ENCODE peak calls at places on chromosomes 4 and X, in eight cellular contexts. One of them, this sample, is unnamed.

GRCh38 chr4:172142331-172142738 is 329.1 kb downstream of the GALNTL6 start:
- DNase-seq in upper lobe of right lung: no peak
- DNase-seq in stomach: no peak
- DNase-seq in tibial artery: no peak
- DNase-seq in CD8-positive, alpha-beta T cell: no peak
- DNase-seq in testis: no peak
- DNase-seq in hepatocyte: no peak
- DNase-seq in heart right ventricle: no peak
- DNase-seq in this sample: no peak

GRCh38 chr4:81839347-81840042 is 367.8 kb upstream of the RASGEF1B start:
- DNase-seq in upper lobe of right lung: no peak
- DNase-seq in stomach: no peak
- DNase-seq in tibial artery: no peak
- DNase-seq in CD8-positive, alpha-beta T cell: no peak
- DNase-seq in testis: no peak
- DNase-seq in hepatocyte: no peak
- DNase-seq in heart right ventricle: no peak
- DNase-seq in this sample: no peak

GRCh38 chr4:172601195-172601594 is 567.4 kb upstream of the GALNT7 start:
- DNase-seq in upper lobe of right lung: no peak
- DNase-seq in stomach: no peak
- DNase-seq in tibial artery: no peak
- DNase-seq in CD8-positive, alpha-beta T cell: no peak
- DNase-seq in testis: no peak
- DNase-seq in hepatocyte: no peak
- DNase-seq in heart right ventricle: no peak
- DNase-seq in this sample: no peak

GRCh38 chr4:23815351-23815750 is 74.5 kb downstream of the PPARGC1A start:
- DNase-seq in upper lobe of right lung: no peak
- DNase-seq in stomach: no peak
- DNase-seq in tibial artery: no peak
- DNase-seq in CD8-positive, alpha-beta T cell: no peak
- DNase-seq in testis: no peak
- DNase-seq in hepatocyte: no peak
- DNase-seq in heart right ventricle: no peak
- DNase-seq in this sample: no peak

GRCh38 chrX:39327255-39327654 is 526.0 kb downstream of the MID1IP1 start:
- DNase-seq in upper lobe of right lung: no peak
- DNase-seq in stomach: no peak
- DNase-seq in tibial artery: no peak
- DNase-seq in CD8-positive, alpha-beta T cell: no peak
- DNase-seq in testis: no peak
- DNase-seq in hepatocyte: no peak
- DNase-seq in heart right ventricle: no peak
- DNase-seq in this sample: no peak

GRCh38 chrX:153828723-153829548 is 1.4 kb downstream of the PDZD4 start:
- DNase-seq in upper lobe of right lung: no peak
- DNase-seq in stomach: no peak
- DNase-seq in tibial artery: no peak
- DNase-seq in CD8-positive, alpha-beta T cell: no peak
- DNase-seq in testis: no peak
- DNase-seq in hepatocyte: no peak
- DNase-seq in heart right ventricle: no peak
- DNase-seq in this sample: peak; percentile 34

GRCh38 chrX:118723376-118723775 is 4.0 kb upstream of the IL13RA1 start:
- DNase-seq in upper lobe of right lung: no peak
- DNase-seq in stomach: no peak
- DNase-seq in tibial artery: no peak
- DNase-seq in CD8-positive, alpha-beta T cell: no peak
- DNase-seq in testis: no peak
- DNase-seq in hepatocyte: no peak
- DNase-seq in heart right ventricle: no peak
- DNase-seq in this sample: no peak

GRCh38 chrX:72169008-72169728 is 12.4 kb upstream of the PIN4 start:
- DNase-seq in upper lobe of right lung: no peak
- DNase-seq in stomach: no peak
- DNase-seq in tibial artery: no peak
- DNase-seq in CD8-positive, alpha-beta T cell: no peak
- DNase-seq in testis: no peak
- DNase-seq in hepatocyte: no peak
- DNase-seq in heart right ventricle: peak; percentile 8
- DNase-seq in this sample: no peak

GRCh38 chr4:21470531-21470930 is 478.0 kb downstream of the KCNIP4 start:
- DNase-seq in upper lobe of right lung: no peak
- DNase-seq in stomach: no peak
- DNase-seq in tibial artery: no peak
- DNase-seq in CD8-positive, alpha-beta T cell: no peak
- DNase-seq in testis: no peak
- DNase-seq in hepatocyte: peak; percentile 26
- DNase-seq in heart right ventricle: peak; percentile 5
- DNase-seq in this sample: no peak

GRCh38 chr4:73172166-73172565 is 86.4 kb downstream of the ANKRD17 start:
- DNase-seq in upper lobe of right lung: no peak
- DNase-seq in stomach: no peak
- DNase-seq in tibial artery: no peak
- DNase-seq in CD8-positive, alpha-beta T cell: no peak
- DNase-seq in testis: no peak
- DNase-seq in hepatocyte: no peak
- DNase-seq in heart right ventricle: no peak
- DNase-seq in this sample: no peak

GRCh38 chrX:107483976-107484726 is 34.7 kb downstream of the FRMPD3 start:
- DNase-seq in upper lobe of right lung: no peak
- DNase-seq in stomach: no peak
- DNase-seq in tibial artery: no peak
- DNase-seq in CD8-positive, alpha-beta T cell: no peak
- DNase-seq in testis: peak; percentile 15
- DNase-seq in hepatocyte: peak; percentile 49
- DNase-seq in heart right ventricle: peak; percentile 8
- DNase-seq in this sample: peak; percentile 58

GRCh38 chr4:153640476-153640802 is 43.6 kb upstream of the TLR2 start:
- DNase-seq in upper lobe of right lung: no peak
- DNase-seq in stomach: no peak
- DNase-seq in tibial artery: no peak
- DNase-seq in CD8-positive, alpha-beta T cell: no peak
- DNase-seq in testis: no peak
- DNase-seq in hepatocyte: no peak
- DNase-seq in heart right ventricle: no peak
- DNase-seq in this sample: no peak

GRCh38 chr4:106587558-106587957 is 219.0 kb upstream of the GIMD1 start:
- DNase-seq in upper lobe of right lung: no peak
- DNase-seq in stomach: no peak
- DNase-seq in tibial artery: no peak
- DNase-seq in CD8-positive, alpha-beta T cell: no peak
- DNase-seq in testis: no peak
- DNase-seq in hepatocyte: peak; percentile 31
- DNase-seq in heart right ventricle: no peak
- DNase-seq in this sample: no peak

GRCh38 chr4:70895846-70896435 is 6.2 kb upstream of the MOB1B start:
- DNase-seq in upper lobe of right lung: no peak
- DNase-seq in stomach: no peak
- DNase-seq in tibial artery: no peak
- DNase-seq in CD8-positive, alpha-beta T cell: no peak
- DNase-seq in testis: no peak
- DNase-seq in hepatocyte: peak; percentile 33
- DNase-seq in heart right ventricle: peak; percentile 23
- DNase-seq in this sample: no peak

GRCh38 chr4:86441175-86441960 is 81.5 kb upstream of the MAPK10 start:
- DNase-seq in upper lobe of right lung: no peak
- DNase-seq in stomach: no peak
- DNase-seq in tibial artery: no peak
- DNase-seq in CD8-positive, alpha-beta T cell: no peak
- DNase-seq in testis: no peak
- DNase-seq in hepatocyte: no peak
- DNase-seq in heart right ventricle: no peak
- DNase-seq in this sample: no peak

GRCh38 chr4:80577991-80578390 is 242.5 kb downstream of the CFAP299 start:
- DNase-seq in upper lobe of right lung: no peak
- DNase-seq in stomach: no peak
- DNase-seq in tibial artery: no peak
- DNase-seq in CD8-positive, alpha-beta T cell: no peak
- DNase-seq in testis: no peak
- DNase-seq in hepatocyte: no peak
- DNase-seq in heart right ventricle: no peak
- DNase-seq in this sample: no peak

GRCh38 chr4:145279122-145279960 is 99.0 kb upstream of the OTUD4 start:
- DNase-seq in upper lobe of right lung: no peak
- DNase-seq in stomach: no peak
- DNase-seq in tibial artery: no peak
- DNase-seq in CD8-positive, alpha-beta T cell: no peak
- DNase-seq in testis: no peak
- DNase-seq in hepatocyte: no peak
- DNase-seq in heart right ventricle: peak; percentile 6
- DNase-seq in this sample: no peak

GRCh38 chrX:38061335-38061734 is 55.0 kb downstream of the SYTL5 start:
- DNase-seq in upper lobe of right lung: no peak
- DNase-seq in stomach: no peak
- DNase-seq in tibial artery: no peak
- DNase-seq in CD8-positive, alpha-beta T cell: no peak
- DNase-seq in testis: no peak
- DNase-seq in hepatocyte: peak; percentile 11
- DNase-seq in heart right ventricle: no peak
- DNase-seq in this sample: no peak

GRCh38 chr4:78622253-78622979 is 70.8 kb downstream of the ANXA3 start:
- DNase-seq in upper lobe of right lung: no peak
- DNase-seq in stomach: no peak
- DNase-seq in tibial artery: no peak
- DNase-seq in CD8-positive, alpha-beta T cell: no peak
- DNase-seq in testis: no peak
- DNase-seq in hepatocyte: peak; percentile 69
- DNase-seq in heart right ventricle: no peak
- DNase-seq in this sample: no peak

GRCh38 chr4:141134051-141134450 is 782 bp upstream of the RNF150 start:
- DNase-seq in upper lobe of right lung: no peak
- DNase-seq in stomach: no peak
- DNase-seq in tibial artery: no peak
- DNase-seq in CD8-positive, alpha-beta T cell: no peak
- DNase-seq in testis: no peak
- DNase-seq in hepatocyte: peak; percentile 12
- DNase-seq in heart right ventricle: no peak
- DNase-seq in this sample: no peak

GRCh38 chrX:85828771-85829170 is 218.6 kb downstream of the CHM start:
- DNase-seq in upper lobe of right lung: no peak
- DNase-seq in stomach: no peak
- DNase-seq in tibial artery: no peak
- DNase-seq in CD8-positive, alpha-beta T cell: no peak
- DNase-seq in testis: no peak
- DNase-seq in hepatocyte: no peak
- DNase-seq in heart right ventricle: no peak
- DNase-seq in this sample: no peak

GRCh38 chrX:1521459-1521956 is 15.5 kb downstream of the P2RY8 start:
- DNase-seq in upper lobe of right lung: peak; percentile 32
- DNase-seq in stomach: no peak
- DNase-seq in tibial artery: peak; percentile 53
- DNase-seq in CD8-positive, alpha-beta T cell: peak; percentile 28
- DNase-seq in testis: no peak
- DNase-seq in hepatocyte: no peak
- DNase-seq in heart right ventricle: no peak
- DNase-seq in this sample: no peak

GRCh38 chrX:30620980-30621716 is 32.1 kb upstream of the GK start:
- DNase-seq in upper lobe of right lung: no peak
- DNase-seq in stomach: no peak
- DNase-seq in tibial artery: no peak
- DNase-seq in CD8-positive, alpha-beta T cell: no peak
- DNase-seq in testis: no peak
- DNase-seq in hepatocyte: peak; percentile 32
- DNase-seq in heart right ventricle: peak; percentile 29
- DNase-seq in this sample: no peak

GRCh38 chrX:48474581-48474980 is 1.4 kb upstream of the FTSJ1 start:
- DNase-seq in upper lobe of right lung: no peak
- DNase-seq in stomach: no peak
- DNase-seq in tibial artery: no peak
- DNase-seq in CD8-positive, alpha-beta T cell: no peak
- DNase-seq in testis: no peak
- DNase-seq in hepatocyte: no peak
- DNase-seq in heart right ventricle: no peak
- DNase-seq in this sample: no peak
- H3K4me3 ChIP-seq in upper lobe of right lung: no peak overlapping the region
- H3K4me3 ChIP-seq in stomach: no peak overlapping the region
- H3K4me3 ChIP-seq in tibial artery: no peak overlapping the region
- H3K4me3 ChIP-seq in CD8-positive, alpha-beta T cell: no peak overlapping the region
- H3K4me3 ChIP-seq in testis: no peak overlapping the region
- H3K4me3 ChIP-seq in hepatocyte: no peak overlapping the region
- H3K4me3 ChIP-seq in heart right ventricle: no peak overlapping the region
- H3K4me3 ChIP-seq in this sample: no peak overlapping the region

DNA sequence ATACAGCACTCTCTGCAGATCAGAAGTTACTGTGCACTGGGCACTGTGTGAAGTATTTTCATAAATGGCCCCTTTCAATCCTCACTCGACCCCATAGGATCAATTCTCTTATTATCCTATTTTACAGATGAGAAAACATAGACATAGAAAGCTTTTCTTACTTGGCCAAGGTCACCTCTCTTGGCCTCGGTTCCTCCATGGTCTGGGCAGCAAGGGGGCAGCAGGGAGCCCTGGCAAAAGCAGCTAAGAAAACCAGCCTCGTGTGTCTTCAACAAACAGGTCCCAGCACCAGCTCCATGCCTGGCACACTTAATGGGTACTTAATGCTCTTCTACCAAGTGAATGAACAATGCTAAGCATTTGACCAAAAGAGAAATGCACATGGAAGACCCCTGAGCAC is 34.4 kb downstream of the BST1 start:
- DNase-seq in upper lobe of right lung: no peak
- DNase-seq in stomach: no peak
- DNase-seq in tibial artery: no peak
- DNase-seq in CD8-positive, alpha-beta T cell: no peak
- DNase-seq in testis: no peak
- DNase-seq in hepatocyte: no peak
- DNase-seq in heart right ventricle: no peak
- DNase-seq in this sample: no peak
- TF ChIP-seq CTCF in upper lobe of right lung: no peak
- TF ChIP-seq CTCF in stomach: no peak
- TF ChIP-seq CTCF in tibial artery: no peak
- TF ChIP-seq CTCF in CD8-positive, alpha-beta T cell: no peak
- TF ChIP-seq CTCF in testis: no peak
- TF ChIP-seq CTCF in hepatocyte: no peak
- TF ChIP-seq CTCF in heart right ventricle: no peak
- TF ChIP-seq CTCF in this sample: no peak

DNA sequence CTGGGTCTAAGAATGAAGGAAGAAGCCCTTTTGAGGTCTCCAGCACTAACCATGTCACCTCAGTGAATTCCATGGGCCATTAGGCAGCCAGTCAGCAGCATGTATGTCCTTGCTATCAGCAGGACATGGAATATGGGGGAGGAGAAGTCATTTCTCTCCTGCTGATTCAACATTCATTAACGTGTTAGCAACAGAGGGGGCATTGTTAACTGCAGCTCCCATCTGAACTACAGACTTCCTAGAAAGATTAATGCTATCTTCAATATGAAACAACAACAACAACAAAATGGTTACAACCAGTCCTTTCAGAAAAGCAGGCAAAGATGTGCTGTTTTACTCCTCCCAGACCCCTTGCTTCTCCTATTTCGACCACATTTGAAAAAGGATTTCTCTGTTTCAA is 120.4 kb upstream of the SLC34A2 start:
- DNase-seq in upper lobe of right lung: no peak
- DNase-seq in stomach: no peak
- DNase-seq in tibial artery: no peak
- DNase-seq in CD8-positive, alpha-beta T cell: no peak
- DNase-seq in testis: no peak
- DNase-seq in hepatocyte: no peak
- DNase-seq in heart right ventricle: no peak
- DNase-seq in this sample: no peak
- H3K4me1 ChIP-seq in upper lobe of right lung: peaks cover 7% of the 10 kb centered on the region
- H3K4me1 ChIP-seq in stomach: peaks cover 4% of the 10 kb centered on the region
- H3K4me1 ChIP-seq in tibial artery: no peaks in the 10 kb centered on the region
- H3K4me1 ChIP-seq in CD8-positive, alpha-beta T cell: no peaks in the 10 kb centered on the region
- H3K4me1 ChIP-seq in testis: no peaks in the 10 kb centered on the region
- H3K4me1 ChIP-seq in hepatocyte: peaks cover 3% of the 10 kb centered on the region
- H3K4me1 ChIP-seq in heart right ventricle: no peaks in the 10 kb centered on the region
- H3K4me1 ChIP-seq in this sample: peaks cover 6% of the 10 kb centered on the region

GRCh38 chr4:104971458-104971857 is 175.2 kb upstream of the TET2 start:
- DNase-seq in upper lobe of right lung: no peak
- DNase-seq in stomach: no peak
- DNase-seq in tibial artery: no peak
- DNase-seq in CD8-positive, alpha-beta T cell: no peak
- DNase-seq in testis: no peak
- DNase-seq in hepatocyte: no peak
- DNase-seq in heart right ventricle: no peak
- DNase-seq in this sample: no peak
- H3K4me3 ChIP-seq in upper lobe of right lung: no peak overlapping the region
- H3K4me3 ChIP-seq in stomach: no peak overlapping the region
- H3K4me3 ChIP-seq in tibial artery: no peak overlapping the region
- H3K4me3 ChIP-seq in CD8-positive, alpha-beta T cell: no peak overlapping the region
- H3K4me3 ChIP-seq in testis: no peak overlapping the region
- H3K4me3 ChIP-seq in hepatocyte: no peak overlapping the region
- H3K4me3 ChIP-seq in heart right ventricle: no peak overlapping the region
- H3K4me3 ChIP-seq in this sample: no peak overlapping the region

This sample was measured in upper lobe of left lung.